ENCODE peak calls at places on chromosome 7, in nine cellular contexts. X, R, N, S, P, U, C, Q and Y are unnamed samples.

GRCh38 chr7:127347567-127348246 is 44.8 kb downstream of the ZNF800 start:
- DNase-seq in X (no peak), R (peak; percentile 93), N (peak; percentile 69), S (peak; percentile 25), P (peak; percentile 64), U (peak; percentile 37), C (peak; percentile 13), Q (peak; percentile 81), Y (no peak)

GRCh38 chr7:94908204-94909022 is 1.0 kb downstream of the PPP1R9A start:
- DNase-seq in X (peak; percentile 4), R (peak; percentile 21), N (no peak), S (peak; percentile 70), P (no peak), U (peak; percentile 26), C (no peak), Q (peak; percentile 82), Y (peak; percentile 18)

GRCh38 chr7:6422095-6422494 is 25.7 kb downstream of the DAGLB start:
- DNase-seq in X (no peak), R (no peak), N (no peak), S (no peak), P (no peak), U (no peak), C (no peak), Q (no peak), Y (no peak)

GRCh38 chr7:15684834-15685233 is 1.6 kb downstream of the MEOX2 start:
- DNase-seq in X (no peak), R (no peak), N (no peak), S (no peak), P (no peak), U (peak; percentile 27), C (no peak), Q (peak; percentile 68), Y (no peak)

GRCh38 chr7:37786741-37787569 is 61.4 kb upstream of the NME8 start:
- DNase-seq in X (no peak), R (no peak), N (no peak), S (no peak), P (no peak), U (no peak), C (no peak), Q (no peak), Y (no peak)

GRCh38 chr7:122310119-122311021 is 5.8 kb upstream of the FEZF1 start:
- DNase-seq in X (no peak), R (no peak), N (no peak), S (no peak), P (peak; percentile 8), U (no peak), C (no peak), Q (no peak), Y (no peak)

GRCh38 chr7:26307226-26307625 is 15.6 kb downstream of the SNX10 start:
- DNase-seq in X (peak; percentile 32), R (peak; percentile 16), N (no peak), S (peak; percentile 55), P (peak; percentile 43), U (peak; percentile 48), C (no peak), Q (no peak), Y (peak; percentile 76)

GRCh38 chr7:113321201-113321600 is 202.8 kb upstream of the SMIM30 start:
- DNase-seq in X (no peak), R (peak; percentile 5), N (no peak), S (no peak), P (no peak), U (no peak), C (no peak), Q (no peak), Y (no peak)

GRCh38 chr7:132930881-132931280 is 151.0 kb downstream of the CHCHD3 start:
- DNase-seq in X (peak; percentile 4), R (peak; percentile 7), N (no peak), S (no peak), P (no peak), U (no peak), C (no peak), Q (peak; percentile 29), Y (no peak)

GRCh38 chr7:6136475-6136874 is 105.3 kb downstream of the ANKRD61 start:
- DNase-seq in X (no peak), R (no peak), N (no peak), S (no peak), P (no peak), U (no peak), C (no peak), Q (no peak), Y (no peak)

GRCh38 chr7:135825406-135825805 is 76.8 kb upstream of the FAM180A start:
- DNase-seq in X (no peak), R (no peak), N (no peak), S (no peak), P (no peak), U (no peak), C (no peak), Q (no peak), Y (no peak)

GRCh38 chr7:1526271-1526754 is 4.2 kb upstream of the MAFK start:
- DNase-seq in X (no peak), R (no peak), N (no peak), S (no peak), P (peak; percentile 41), U (no peak), C (no peak), Q (no peak), Y (no peak)

GRCh38 chr7:134905375-134905774 is 80.9 kb upstream of the AGBL3 start:
- DNase-seq in X (no peak), R (peak; percentile 71), N (no peak), S (no peak), P (peak; percentile 87), U (peak; percentile 68), C (peak; percentile 86), Q (no peak), Y (no peak)

GRCh38 chr7:117567781-117568180 is 88.0 kb downstream of the CFTR start:
- DNase-seq in X (no peak), R (no peak), N (no peak), S (no peak), P (peak; percentile 13), U (no peak), C (no peak), Q (no peak), Y (no peak)

GRCh38 chr7:118352854-118353453 is 128.4 kb downstream of the ANKRD7 start:
- DNase-seq in X (no peak), R (no peak), N (no peak), S (peak; percentile 18), P (peak; percentile 9), U (no peak), C (no peak), Q (peak; percentile 73), Y (no peak)

GRCh38 chr7:78221961-78222751 is 423.6 kb downstream of the PHTF2 start:
- DNase-seq in X (no peak), R (peak; percentile 39), N (no peak), S (no peak), P (peak; percentile 27), U (no peak), C (peak; percentile 56), Q (no peak), Y (no peak)

GRCh38 chr7:19964198-19964597 is 190.8 kb upstream of the TMEM196 start:
- DNase-seq in X (no peak), R (no peak), N (no peak), S (no peak), P (peak; percentile 70), U (no peak), C (peak; percentile 32), Q (no peak), Y (no peak)

GRCh38 chr7:55794527-55794926 is 68.0 kb downstream of the SEPTIN14 start:
- DNase-seq in X (no peak), R (no peak), N (no peak), S (no peak), P (no peak), U (no peak), C (no peak), Q (no peak), Y (no peak)

GRCh38 chr7:114085313-114085591 is 166.4 kb upstream of the PPP1R3A start:
- DNase-seq in X (no peak), R (no peak), N (no peak), S (no peak), P (no peak), U (no peak), C (no peak), Q (no peak), Y (no peak)

GRCh38 chr7:156094350-156095146 is 282.3 kb upstream of the SHH start:
- DNase-seq in X (no peak), R (no peak), N (no peak), S (no peak), P (no peak), U (no peak), C (no peak), Q (no peak), Y (no peak)

GRCh38 chr7:32335107-32335506 is 155.1 kb downstream of the LSM5 start:
- DNase-seq in X (peak; percentile 18), R (no peak), N (no peak), S (no peak), P (no peak), U (no peak), C (no peak), Q (no peak), Y (peak; percentile 54)

GRCh38 chr7:5077740-5078139 is 32.1 kb downstream of the RBAK start:
- DNase-seq in X (no peak), R (no peak), N (no peak), S (no peak), P (no peak), U (no peak), C (no peak), Q (peak; percentile 98), Y (no peak)

GRCh38 chr7:98881561-98882315 is 3.4 kb downstream of the TRRAP start:
- DNase-seq in X (no peak), R (no peak), N (no peak), S (no peak), P (no peak), U (no peak), C (no peak), Q (no peak), Y (no peak)

GRCh38 chr7:150453186-150453585 is 2.8 kb downstream of the GIMAP8 start:
- DNase-seq in X (no peak), R (no peak), N (peak; percentile 35), S (no peak), P (no peak), U (no peak), C (no peak), Q (no peak), Y (no peak)